ENCODE peak calls at places on chromosomes 4 and X, in ten cellular contexts. J is adrenal gland, W is WTC11, P is lower lobe of right lung, Y is omental fat pad, H is astrocyte of the spinal cord, D is astrocyte of the cerebellum, Q is upper lobe of right lung, B is HCT116, U is fibroblast of pulmonary artery. E is an unnamed sample.

GRCh38 chr4:5918331-5919030 is 25.6 kb upstream of the CRMP1 start:
- DNase-seq in B (no peak), P (no peak), U (no peak), W (no peak), D (no peak), H (no peak), J (no peak), Q (no peak), Y (no peak), E (no peak)

GRCh38 chrX:136318895-136319597 is 18.3 kb downstream of the ADGRG4 start:
- DNase-seq in H (no peak), B (no peak), U (no peak), W (no peak), Y (no peak), P (no peak), D (no peak), J (no peak), Q (no peak), E (no peak)

GRCh38 chr4:110550260-110550659 is 72.6 kb downstream of the PITX2 start:
- DNase-seq in H (peak), W (no peak), J (no peak), Q (no peak), B (peak), P (no peak), Y (no peak), D (no peak), U (peak), E (no peak)

GRCh38 chr4:70895405-70895804 is 6.8 kb upstream of the MOB1B start:
- DNase-seq in W (no peak), U (peak), P (no peak), H (peak), B (no peak), Q (no peak), Y (no peak), J (peak), D (peak), E (no peak)

GRCh38 chr4:3364199-3364598 is 71.4 kb downstream of the RGS12 start:
- DNase-seq in P (no peak), H (no peak), J (no peak), D (no peak), Q (no peak), W (no peak), B (no peak), U (no peak), Y (no peak), E (no peak)

GRCh38 chrX:150060406-150060805 is 122.1 kb upstream of the EOLA2 start:
- DNase-seq in J (no peak), H (peak), U (no peak), P (no peak), Q (no peak), D (no peak), W (no peak), B (no peak), Y (no peak), E (no peak)

GRCh38 chrX:68534696-68535095 is 35.8 kb downstream of the YIPF6 start:
- DNase-seq in Y (no peak), H (no peak), P (no peak), D (no peak), Q (no peak), B (no peak), W (no peak), U (no peak), J (no peak), E (no peak)

GRCh38 chr4:7647932-7648812 is 213.4 kb upstream of the PSAPL1 start:
- DNase-seq in B (no peak), Y (no peak), W (no peak), D (no peak), H (peak), U (peak), P (no peak), Q (peak), J (peak), E (no peak)

GRCh38 chrX:68640661-68641060 is 6.8 kb upstream of the STARD8 start:
- DNase-seq in B (no peak), U (no peak), Y (no peak), W (no peak), D (no peak), Q (no peak), P (no peak), H (no peak), J (no peak), E (no peak)

GRCh38 chr4:131459430-131460101 is 1689.5 kb upstream of the PCDH10 start:
- DNase-seq in B (no peak), Y (no peak), P (no peak), D (no peak), U (no peak), H (no peak), W (no peak), J (no peak), Q (no peak), E (no peak)
- TF ChIP-seq CTCF in B (no peak), Y (no peak), P (no peak), D (no peak), U (no peak), H (no peak), W (no peak), J (no peak), Q (no peak), E (no peak)

GRCh38 chr4:62003695-62004094 is 803.6 kb downstream of the ADGRL3 start:
- DNase-seq in B (no peak), J (no peak), Y (no peak), W (no peak), D (peak), U (peak), P (no peak), H (no peak), Q (no peak), E (no peak)
- TF ChIP-seq CTCF in B (no peak), J (no peak), Y (no peak), W (no peak), D (no peak), U (no peak), P (no peak), H (no peak), Q (no peak), E (no peak)

GRCh38 chr4:119289313-119289712 is 32.6 kb downstream of the FABP2 start:
- DNase-seq in P (no peak), Q (no peak), W (no peak), H (no peak), B (no peak), D (no peak), Y (no peak), U (no peak), J (no peak), E (no peak)

GRCh38 chr4:119286377-119287002 is 35.4 kb downstream of the FABP2 start:
- DNase-seq in Y (no peak), U (peak), D (peak), B (peak), H (peak), W (no peak), Q (no peak), P (no peak), J (peak), E (peak)

GRCh38 chr4:119281374-119281773 is 40.6 kb downstream of the FABP2 start:
- DNase-seq in H (no peak), Q (no peak), D (no peak), B (no peak), J (no peak), P (no peak), W (no peak), Y (no peak), U (peak), E (no peak)

GRCh38 chr4:119290598-119290997 is 31.3 kb downstream of the FABP2 start:
- DNase-seq in B (no peak), P (no peak), J (no peak), U (no peak), Y (no peak), W (no peak), Q (no peak), H (no peak), D (no peak), E (no peak)

GRCh38 chr4:119284876-119285611 is 36.9 kb downstream of the FABP2 start:
- DNase-seq in P (no peak), J (no peak), Q (no peak), Y (no peak), H (peak), W (no peak), U (peak), B (no peak), D (no peak), E (no peak)
- TF ChIP-seq CTCF in P (no peak), J (no peak), Q (no peak), Y (no peak), H (no peak), W (no peak), U (peak), B (no peak), D (no peak), E (no peak)

GRCh38 chrX:16990839-16991238 is 44.4 kb downstream of the REPS2 start:
- DNase-seq in D (no peak), Y (no peak), H (no peak), B (no peak), Q (no peak), U (no peak), W (no peak), J (no peak), P (no peak), E (no peak)

GRCh38 chrX:16997313-16997712 is 50.9 kb downstream of the REPS2 start:
- DNase-seq in U (no peak), D (no peak), H (no peak), B (no peak), J (no peak), P (no peak), Y (no peak), W (no peak), Q (no peak), E (no peak)

GRCh38 chrX:16992411-16992810 is 46.0 kb downstream of the REPS2 start:
- DNase-seq in J (no peak), Y (no peak), Q (no peak), W (no peak), U (no peak), D (no peak), B (no peak), H (no peak), P (no peak), E (no peak)

GRCh38 chrX:16992902-16993301 is 46.4 kb downstream of the REPS2 start:
- DNase-seq in J (no peak), B (no peak), U (no peak), P (no peak), W (no peak), Y (no peak), Q (no peak), D (no peak), H (no peak), E (no peak)

DNA sequence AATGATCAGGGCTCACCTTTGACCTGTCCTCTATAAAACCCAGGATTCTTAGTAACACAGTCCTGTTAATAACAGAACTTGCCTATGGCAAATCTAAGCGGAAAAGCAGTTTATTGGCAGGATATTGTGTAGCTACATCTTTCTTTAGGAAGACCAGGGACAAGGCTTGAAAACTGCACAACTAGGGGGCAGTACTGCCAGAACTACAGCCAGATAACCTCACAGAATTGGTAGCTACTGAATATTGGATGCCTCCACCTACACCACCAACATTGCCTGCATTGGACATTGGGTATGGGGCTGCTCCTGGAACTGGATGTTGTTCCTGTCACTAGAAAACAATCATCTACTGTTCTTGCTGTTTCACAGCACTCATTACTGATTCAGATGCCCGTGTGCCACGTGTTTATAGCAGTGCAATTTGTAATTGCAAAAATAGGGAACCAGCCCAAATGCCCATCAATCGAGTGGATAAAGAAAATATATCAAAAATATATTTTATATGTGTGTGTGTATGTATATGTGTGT is 47.4 kb downstream of the REPS2 start:
- DNase-seq in W (no peak), P (no peak), D (no peak), B (no peak), H (no peak), J (no peak), U (no peak), Q (no peak), Y (no peak), E (peak)
- TF ChIP-seq CTCF in W (no peak), P (no peak), D (no peak), B (no peak), H (peak), J (no peak), U (no peak), Q (no peak), Y (no peak), E (no peak)